ENCODE peak calls at places on chromosomes 6 and 20, in five cellular contexts. G is neural progenitor cell; E is CD8-positive, alpha-beta memory T cell; K is adrenal gland; S is left ventricle myocardium inferior. Y is an unnamed sample.

GRCh38 chr20:20493701-20494100 is 125.8 kb downstream of the INSM1 start:
- DNase-seq in G (no peak), E (no peak), K (no peak), S (no peak), Y (no peak)

GRCh38 chr6:135321012-135321621 is 140.0 kb downstream of the MYB start:
- DNase-seq in G (no peak), E (no peak), K (peak; percentile 48), S (no peak), Y (no peak)

GRCh38 chr20:35776513-35777101 is 4.8 kb downstream of the PHF20 start:
- DNase-seq in G (no peak), E (no peak), K (peak; percentile 86), S (peak; percentile 46), Y (peak; percentile 51)

GRCh38 chr6:4885534-4885933 is 109.3 kb downstream of the CDYL start:
- DNase-seq in G (no peak), E (no peak), K (no peak), S (no peak), Y (no peak)

GRCh38 chr20:25020345-25020744 is 27.8 kb upstream of the APMAP start:
- DNase-seq in G (no peak), E (no peak), K (no peak), S (no peak), Y (no peak)

GRCh38 chr6:15519681-15520080 is 143.1 kb downstream of the DTNBP1 start:
- DNase-seq in G (no peak), E (no peak), K (no peak), S (no peak), Y (no peak)

GRCh38 chr6:95091823-95092436 is 485.4 kb upstream of the MANEA start:
- DNase-seq in G (peak; percentile 61), E (no peak), K (no peak), S (no peak), Y (peak; percentile 80)

GRCh38 chr20:63475209-63475608 is 2.8 kb upstream of the KCNQ2 start:
- DNase-seq in G (peak; percentile 85), E (no peak), K (peak; percentile 53), S (no peak), Y (peak; percentile 25)

GRCh38 chr6:54846243-54846856 is at the start of gene FAM83B:
- DNase-seq in G (peak; percentile 71), E (no peak), K (no peak), S (no peak), Y (peak; percentile 21)

GRCh38 chr20:46348231-46348803 is 40.0 kb upstream of the CDH22 start:
- DNase-seq in G (peak; percentile 81), E (no peak), K (no peak), S (no peak), Y (peak; percentile 30)

GRCh38 chr6:1486387-1486786 is 97.0 kb downstream of the FOXF2 start:
- DNase-seq in G (no peak), E (no peak), K (no peak), S (no peak), Y (no peak)

DNA sequence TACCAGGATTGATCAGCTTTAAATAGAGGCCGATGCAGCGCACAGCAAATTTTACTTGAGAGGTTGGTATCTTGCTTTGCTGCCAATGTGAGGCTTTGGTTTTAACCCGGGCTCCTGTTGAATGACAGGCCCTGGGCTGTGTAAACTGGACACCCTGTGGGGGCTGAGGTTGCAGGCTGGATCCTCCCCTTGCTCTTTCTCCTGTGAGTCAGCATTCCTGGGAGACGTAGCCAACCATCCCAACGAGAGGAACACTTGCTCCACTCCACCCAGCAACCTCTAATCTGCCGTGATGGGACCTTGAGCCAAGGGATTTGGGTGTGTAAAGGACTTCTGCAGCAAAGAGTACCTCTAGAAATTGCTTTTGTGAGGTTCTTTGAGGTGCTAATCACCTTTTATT is 898.7 kb downstream of the TFAP2A start:
- DNase-seq in G (peak; percentile 53), E (no peak), K (no peak), S (no peak), Y (no peak)
- H3K4me1 ChIP-seq in G (peaks cover 10% of the 10 kb centered on the region), E (no peaks in the 10 kb centered on the region), K (no peaks in the 10 kb centered on the region), S (no peaks in the 10 kb centered on the region), Y (peaks cover 11% of the 10 kb centered on the region)

DNA sequence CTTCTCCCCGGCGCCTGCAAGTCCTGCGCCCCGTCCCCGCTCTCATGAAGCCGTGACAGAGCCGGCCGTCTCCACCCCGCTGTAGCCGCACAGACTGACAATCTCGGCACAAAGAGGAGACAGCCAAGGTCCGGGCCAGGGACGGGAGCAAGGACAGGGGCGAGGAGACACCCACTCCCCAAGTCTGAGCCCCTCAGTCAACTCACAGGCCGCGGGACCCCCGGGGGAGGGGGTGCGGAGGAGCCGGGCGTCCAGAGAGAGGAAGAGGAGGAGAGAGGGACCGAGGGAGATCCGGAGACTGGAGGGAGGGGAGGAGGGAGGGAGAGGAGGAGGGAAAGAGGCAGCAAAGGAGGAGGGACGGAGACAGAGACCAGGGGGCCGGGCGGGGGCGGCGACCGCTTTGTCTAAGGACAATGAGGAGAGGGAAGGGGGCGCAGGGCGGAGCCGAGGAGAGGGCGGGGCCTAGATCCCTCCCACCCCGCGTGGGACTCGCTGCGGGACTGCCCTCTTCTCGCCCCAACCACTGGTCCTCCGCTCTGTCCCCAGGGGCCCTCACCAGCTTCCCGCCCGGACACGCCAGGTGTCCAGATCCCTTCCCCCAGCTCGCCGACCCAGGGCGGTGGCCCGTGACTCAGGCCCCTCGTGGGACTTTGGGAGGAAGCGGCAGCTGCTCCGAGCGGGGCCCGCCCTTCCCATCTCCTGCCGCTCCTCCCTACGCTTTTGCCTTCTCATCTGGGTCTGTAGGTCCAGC is 638 bp upstream of the PPP1R18 start:
- DNase-seq in G (peak; percentile 88), E (peak; percentile 82), K (peak; percentile 95), S (peak; percentile 98), Y (peak; percentile 91)
- H3K4me1 ChIP-seq in G (peaks cover 64% of the 10 kb centered on the region), E (peaks cover 38% of the 10 kb centered on the region), K (peaks cover 69% of the 10 kb centered on the region), S (peaks cover 92% of the 10 kb centered on the region), Y (peaks cover 62% of the 10 kb centered on the region)

DNA sequence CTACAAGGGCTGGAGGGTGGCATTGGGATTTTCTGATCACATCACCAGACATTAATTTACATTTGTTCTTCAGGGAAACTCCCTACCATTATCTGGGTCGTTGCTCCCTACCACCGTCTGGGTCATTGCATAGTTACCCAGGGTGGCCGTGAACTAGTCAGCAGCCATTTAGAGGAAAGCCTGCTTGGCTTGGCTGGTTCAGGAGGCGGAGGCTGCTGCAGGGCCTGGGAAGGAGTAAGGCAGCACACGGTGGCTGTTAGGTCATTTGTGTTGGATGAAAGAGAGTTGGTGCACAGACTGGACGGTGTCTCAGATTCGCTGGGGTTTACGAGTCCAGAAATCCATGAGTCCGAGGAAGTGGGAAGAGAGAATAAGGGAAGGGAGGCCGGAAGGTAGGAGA is 17.8 kb downstream of the ARID1B start:
- DNase-seq in G (no peak), E (peak; percentile 16), K (no peak), S (no peak), Y (no peak)
- H3K4me1 ChIP-seq in G (peaks cover 21% of the 10 kb centered on the region), E (peaks cover 62% of the 10 kb centered on the region), K (peaks cover 57% of the 10 kb centered on the region), S (peaks cover 98% of the 10 kb centered on the region), Y (peaks cover 13% of the 10 kb centered on the region)

DNA sequence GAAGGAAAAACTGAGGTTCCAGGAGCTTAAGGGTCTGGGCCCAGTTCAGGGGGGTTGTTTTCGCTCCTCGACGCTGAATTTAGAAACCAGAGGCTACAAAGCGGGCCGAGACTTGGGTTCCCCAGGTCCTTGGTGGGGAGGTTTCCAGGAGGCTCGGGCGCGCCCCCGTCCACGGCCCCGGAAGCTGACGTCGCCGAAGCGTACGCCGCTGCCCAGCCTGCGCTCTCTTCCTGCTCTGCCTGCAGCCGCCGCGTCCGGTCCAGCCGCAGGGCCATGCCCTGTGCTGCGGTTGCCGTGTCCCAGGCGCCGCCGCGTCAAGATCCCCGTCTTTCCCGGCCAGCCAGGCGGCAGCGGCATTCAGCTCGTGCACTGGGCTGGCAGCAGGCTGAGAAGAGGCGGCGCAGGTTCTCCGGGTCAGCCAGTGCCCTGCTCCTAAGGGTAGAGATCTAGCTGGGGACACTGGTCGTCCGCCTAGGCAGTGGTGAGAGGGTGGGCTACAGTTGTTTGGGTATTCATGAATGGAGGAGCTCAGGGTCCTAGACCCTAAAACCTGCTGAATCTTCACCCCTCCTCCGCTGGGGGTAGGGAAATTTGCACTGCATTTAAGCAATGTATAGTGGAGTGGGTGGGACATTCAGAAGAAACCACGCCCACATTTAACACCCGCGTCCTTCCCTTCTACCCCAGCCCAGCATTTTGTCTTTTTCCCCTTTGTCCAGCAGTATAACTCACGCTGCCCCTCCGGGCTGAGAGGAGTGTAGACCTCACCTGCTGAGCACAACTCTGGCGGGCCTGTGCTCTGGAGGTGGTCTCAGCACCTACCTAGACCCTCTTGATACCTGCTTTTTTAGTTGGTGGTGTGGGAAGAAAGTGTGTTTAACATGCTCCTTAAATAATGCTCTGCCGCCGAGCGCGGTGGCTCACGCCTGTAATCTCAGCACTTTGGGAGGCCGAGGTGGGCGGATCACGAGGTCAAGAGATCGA is 1.1 kb upstream of the TRIM26 start:
- DNase-seq in G (peak; percentile 81), E (peak; percentile 79), K (peak; percentile 86), S (peak; percentile 87), Y (peak; percentile 72)
- H3K4me1 ChIP-seq in G (peaks cover 14% of the 10 kb centered on the region), E (peaks cover 32% of the 10 kb centered on the region), K (peaks cover 14% of the 10 kb centered on the region), S (peaks cover 42% of the 10 kb centered on the region), Y (peaks cover 20% of the 10 kb centered on the region)

GRCh38 chr20:53448426-53448825 is 145.2 kb downstream of the ZNF217 start:
- DNase-seq in G (no peak), E (no peak), K (no peak), S (no peak), Y (no peak)
- H3K4me1 ChIP-seq in G (peaks cover 10% of the 10 kb centered on the region), E (no peaks in the 10 kb centered on the region), K (peaks cover 24% of the 10 kb centered on the region), S (peaks cover 11% of the 10 kb centered on the region), Y (no peaks in the 10 kb centered on the region)

DNA sequence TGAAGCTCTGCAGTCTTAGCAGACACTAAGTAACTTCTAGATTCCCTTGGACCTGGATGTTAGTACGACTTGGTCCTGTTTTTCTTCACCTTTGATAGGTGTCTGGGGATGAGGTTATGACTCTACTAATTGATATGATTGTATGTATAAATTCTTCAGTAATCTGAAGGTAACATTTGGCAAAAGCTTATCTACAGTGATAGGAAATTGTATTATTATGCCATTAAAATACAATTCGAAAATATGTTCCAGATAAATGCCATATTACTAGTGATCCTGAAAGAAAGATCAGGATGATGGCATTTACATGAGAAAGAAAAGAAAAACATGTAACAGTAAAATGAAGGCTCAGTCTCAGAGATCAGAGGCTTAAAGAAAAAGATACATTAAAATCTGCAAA is 663.5 kb downstream of the RFPL4B start:
- DNase-seq in G (no peak), E (no peak), K (no peak), S (no peak), Y (no peak)
- H3K4me1 ChIP-seq in G (no peaks in the 10 kb centered on the region), E (no peaks in the 10 kb centered on the region), K (no peaks in the 10 kb centered on the region), S (no peaks in the 10 kb centered on the region), Y (peaks cover 25% of the 10 kb centered on the region)

GRCh38 chr6:106110167-106110826 is 24.2 kb downstream of the PRDM1 start:
- DNase-seq in G (no peak), E (no peak), K (no peak), S (no peak), Y (no peak)
- H3K4me1 ChIP-seq in G (peaks cover 4% of the 10 kb centered on the region), E (peaks cover 53% of the 10 kb centered on the region), K (no peaks in the 10 kb centered on the region), S (peaks cover 8% of the 10 kb centered on the region), Y (no peaks in the 10 kb centered on the region)